ENCODE peak calls at places on chromosomes 16 and 17, in four cellular contexts. N is GM03348, Q is lower leg skin, J is NCI-H1436. P is an unnamed sample.

GRCh38 chr16:65223335-65223734 is 101.5 kb upstream of the CDH11 start:
- DNase-seq in Q (no peak), J (no peak), N (no peak), P (no peak)

GRCh38 chr16:1177053-1177452 is 24.1 kb downstream of the CACNA1H start:
- DNase-seq in N (no peak), Q (no peak), J (no peak), P (no peak)

GRCh38 chr16:87431926-87432325 is 39.8 kb downstream of the MAP1LC3B start:
- DNase-seq in N (peak), J (no peak), Q (no peak), P (no peak)

GRCh38 chr17:48335858-48336500 is 94.0 kb downstream of the SKAP1 start:
- DNase-seq in N (peak), J (peak), Q (no peak), P (peak)

GRCh38 chr17:66541461-66542182 is 239.2 kb downstream of the PRKCA start:
- DNase-seq in J (no peak), Q (no peak), N (no peak), P (no peak)

GRCh38 chr17:41338961-41339485 is 11.6 kb downstream of the KRT33A start:
- DNase-seq in J (no peak), N (no peak), Q (no peak), P (no peak)

GRCh38 chr17:33521784-33522183 is 228.7 kb upstream of the ASIC2 start:
- DNase-seq in J (no peak), N (no peak), Q (no peak), P (no peak)

GRCh38 chr17:81040791-81041337 is 5.9 kb downstream of the BAIAP2 start:
- DNase-seq in N (peak), Q (no peak), J (no peak), P (no peak)

GRCh38 chr17:58144801-58145200 is 3.4 kb upstream of the OR4D1 start:
- DNase-seq in Q (no peak), N (no peak), J (no peak), P (no peak)

GRCh38 chr17:44464037-44464436 is 39.2 kb downstream of the GPATCH8 start:
- DNase-seq in N (peak), Q (no peak), J (no peak), P (no peak)

P was measured in B cell.